ENCODE peak calls at places on chromosomes 16 and 17, in ten cellular contexts. X is neural progenitor cell; C is mucosa of descending colon; M is pancreas; W is fibroblast of lung; Q is HFF-Myc; N is LNCaP clone FGC; G is astrocyte of the spinal cord; H is CD4-positive, alpha-beta memory T cell; O is keratinocyte. B is an unnamed sample.

GRCh38 chr16:30445149-30445407 is 596 bp downstream of the SEPHS2 start:
- DNase-seq in N (no peak), C (no peak), W (no peak), X (no peak), G (no peak), H (no peak), M (no peak), Q (no peak), O (no peak), B (no peak)

GRCh38 chr17:71398706-71399620 is 721.9 kb upstream of the SOX9 start:
- DNase-seq in Q (no peak), H (no peak), N (no peak), C (no peak), G (peak; percentile 13), M (no peak), O (no peak), X (peak; percentile 15), W (peak; percentile 67), B (no peak)

GRCh38 chr16:54720259-54720658 is 210.4 kb upstream of the IRX5 start:
- DNase-seq in W (no peak), Q (no peak), N (no peak), H (no peak), G (no peak), C (no peak), M (no peak), O (peak; percentile 71), X (no peak), B (no peak)

GRCh38 chr17:49117581-49118230 is 14.9 kb upstream of the B4GALNT2 start:
- DNase-seq in N (no peak), H (no peak), M (no peak), G (no peak), C (no peak), X (no peak), O (peak; percentile 76), Q (no peak), W (no peak), B (no peak)

GRCh38 chr16:12788758-12789157 is 14.9 kb downstream of the CPPED1 start:
- DNase-seq in X (no peak), G (no peak), N (no peak), W (no peak), Q (no peak), H (no peak), O (no peak), C (no peak), M (no peak), B (no peak)

GRCh38 chr16:87393680-87394055 is 1.5 kb downstream of the MAP1LC3B start:
- DNase-seq in Q (no peak), C (peak; percentile 32), M (no peak), H (no peak), X (no peak), N (no peak), G (no peak), O (no peak), W (no peak), B (no peak)

GRCh38 chr17:1150863-1151685 is 28.7 kb downstream of the ABR start:
- DNase-seq in C (no peak), W (peak; percentile 36), M (no peak), O (no peak), G (no peak), X (no peak), H (no peak), N (no peak), Q (no peak), B (no peak)

GRCh38 chr17:3835410-3836229 is 10.4 kb downstream of the NCBP3 start:
- DNase-seq in O (no peak), W (no peak), N (no peak), G (no peak), H (no peak), X (no peak), M (no peak), C (no peak), Q (no peak), B (no peak)

GRCh38 chr17:82199496-82199895 is 13.1 kb downstream of the CCDC57 start:
- DNase-seq in M (no peak), W (no peak), C (no peak), G (no peak), H (no peak), O (no peak), N (no peak), Q (no peak), X (no peak), B (no peak)

GRCh38 chr17:82201498-82201910 is 11.1 kb downstream of the CCDC57 start:
- DNase-seq in H (no peak), N (no peak), X (no peak), M (no peak), G (no peak), C (no peak), O (no peak), Q (no peak), W (no peak), B (no peak)

GRCh38 chr17:82198092-82198491 is 14.6 kb downstream of the CCDC57 start:
- DNase-seq in M (no peak), C (no peak), W (no peak), O (no peak), N (no peak), H (no peak), G (no peak), Q (no peak), X (no peak), B (no peak)

GRCh38 chr17:82200743-82201497 is 11.7 kb downstream of the CCDC57 start:
- DNase-seq in O (no peak), W (no peak), C (no peak), M (no peak), N (no peak), H (peak; percentile 91), G (no peak), Q (no peak), X (no peak), B (no peak)

DNA sequence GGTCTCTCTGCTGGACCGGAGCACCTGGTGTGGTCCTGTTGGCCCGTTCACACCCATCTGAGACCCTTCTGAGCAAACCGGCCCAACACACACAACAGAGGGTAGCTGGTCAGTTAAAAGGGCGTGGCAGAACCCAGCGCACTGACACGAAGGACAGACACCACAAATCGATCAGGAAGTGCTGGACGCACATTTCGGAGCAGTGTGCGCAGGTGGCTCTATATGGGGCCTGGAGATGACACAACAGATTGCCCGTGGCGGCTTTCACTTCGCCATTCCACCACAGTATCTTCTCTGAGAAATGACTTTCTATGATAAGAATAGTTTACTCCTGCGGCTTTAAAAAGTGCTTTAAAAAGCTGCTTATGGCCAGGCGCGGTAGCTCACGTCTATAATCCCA is 12.5 kb downstream of the CCDC57 start:
- DNase-seq in C (no peak), M (no peak), W (no peak), X (no peak), Q (no peak), H (no peak), N (no peak), O (no peak), G (no peak), B (no peak)
- H3K4me3 ChIP-seq in C (no peak overlapping the region), M (no peak overlapping the region), W (no peak overlapping the region), X (no peak overlapping the region), Q (no peak overlapping the region), H (no peak overlapping the region), N (no peak overlapping the region), O (no peak overlapping the region), G (no peak overlapping the region), B (no peak overlapping the region)

GRCh38 chr16:75248536-75249380 is 2.7 kb downstream of the BCAR1 start:
- DNase-seq in H (no peak), C (no peak), W (no peak), X (no peak), G (no peak), Q (no peak), N (no peak), M (peak; percentile 56), O (no peak), B (no peak)

GRCh38 chr16:75250089-75250808 is 1.2 kb downstream of the BCAR1 start:
- DNase-seq in O (no peak), X (no peak), Q (no peak), W (no peak), M (peak; percentile 88), G (peak; percentile 27), C (peak; percentile 87), H (no peak), N (no peak), B (no peak)

GRCh38 chr16:75250809-75251279 is 580 bp downstream of the BCAR1 start:
- DNase-seq in W (no peak), H (no peak), O (no peak), M (peak; percentile 87), N (no peak), Q (no peak), X (peak; percentile 55), G (peak; percentile 42), C (peak; percentile 88), B (no peak)

GRCh38 chr16:75248142-75248535 is 3.3 kb downstream of the BCAR1 start:
- DNase-seq in Q (no peak), C (no peak), O (no peak), G (no peak), X (no peak), N (no peak), H (no peak), W (no peak), M (peak; percentile 39), B (no peak)

DNA sequence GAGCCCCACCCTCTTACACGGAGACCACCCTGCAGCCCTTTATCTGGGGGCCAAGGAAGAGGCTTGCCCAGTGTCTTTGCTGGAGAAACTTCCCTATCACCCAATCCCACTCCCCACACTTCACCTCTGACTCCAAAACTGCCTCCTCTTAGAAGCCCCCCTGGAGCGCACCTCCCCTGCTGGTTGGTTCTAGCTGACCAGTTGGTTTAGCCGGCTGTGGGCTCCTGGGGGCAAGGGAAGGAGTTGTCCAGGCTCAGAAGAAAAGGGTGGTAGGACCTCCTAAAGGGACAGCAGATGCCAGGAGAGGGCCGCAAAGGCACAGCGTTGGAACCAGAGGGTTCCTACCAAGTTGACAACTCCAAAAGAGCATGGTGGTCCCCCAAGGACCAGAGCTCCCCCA is 2.0 kb downstream of the BCAR1 start:
- DNase-seq in O (no peak), M (peak; percentile 37), C (peak; percentile 40), N (no peak), Q (no peak), X (no peak), G (no peak), W (no peak), H (no peak), B (no peak)
- H3K4me3 ChIP-seq in O (peak overlapping the region; percentile 82), M (peak overlapping the region; percentile 90), C (no peak overlapping the region), N (peak overlapping the region; percentile 77), Q (peak overlapping the region; percentile 82), X (no peak overlapping the region), G (peak overlapping the region; percentile 78), W (peak overlapping the region; percentile 80), H (no peak overlapping the region), B (no peak overlapping the region)

GRCh38 chr17:17772231-17772630 is 64.6 kb downstream of the SREBF1 start:
- DNase-seq in O (no peak), G (no peak), X (no peak), M (no peak), N (no peak), Q (no peak), W (no peak), C (no peak), H (no peak), B (no peak)

GRCh38 chr17:17776889-17777288 is 59.9 kb downstream of the SREBF1 start:
- DNase-seq in N (no peak), X (no peak), O (no peak), M (no peak), G (no peak), Q (no peak), C (no peak), H (no peak), W (no peak), B (no peak)

GRCh38 chr17:17770371-17771059 is 66.3 kb downstream of the SREBF1 start:
- DNase-seq in O (no peak), Q (no peak), X (no peak), N (no peak), H (no peak), G (no peak), M (no peak), W (no peak), C (no peak), B (no peak)

GRCh38 chr17:17771498-17772201 is 65.1 kb downstream of the SREBF1 start:
- DNase-seq in M (no peak), Q (no peak), W (no peak), G (no peak), O (no peak), N (no peak), X (no peak), C (no peak), H (no peak), B (no peak)

GRCh38 chr17:17774009-17774881 is 62.5 kb downstream of the SREBF1 start:
- DNase-seq in O (peak; percentile 73), N (peak; percentile 58), X (no peak), M (no peak), C (peak; percentile 82), Q (no peak), H (no peak), G (peak; percentile 33), W (peak; percentile 45), B (peak; percentile 73)
- H3K4me3 ChIP-seq in O (no peak overlapping the region), N (no peak overlapping the region), X (no peak overlapping the region), M (no peak overlapping the region), C (no peak overlapping the region), Q (no peak overlapping the region), H (no peak overlapping the region), G (no peak overlapping the region), W (no peak overlapping the region), B (no peak overlapping the region)

DNA sequence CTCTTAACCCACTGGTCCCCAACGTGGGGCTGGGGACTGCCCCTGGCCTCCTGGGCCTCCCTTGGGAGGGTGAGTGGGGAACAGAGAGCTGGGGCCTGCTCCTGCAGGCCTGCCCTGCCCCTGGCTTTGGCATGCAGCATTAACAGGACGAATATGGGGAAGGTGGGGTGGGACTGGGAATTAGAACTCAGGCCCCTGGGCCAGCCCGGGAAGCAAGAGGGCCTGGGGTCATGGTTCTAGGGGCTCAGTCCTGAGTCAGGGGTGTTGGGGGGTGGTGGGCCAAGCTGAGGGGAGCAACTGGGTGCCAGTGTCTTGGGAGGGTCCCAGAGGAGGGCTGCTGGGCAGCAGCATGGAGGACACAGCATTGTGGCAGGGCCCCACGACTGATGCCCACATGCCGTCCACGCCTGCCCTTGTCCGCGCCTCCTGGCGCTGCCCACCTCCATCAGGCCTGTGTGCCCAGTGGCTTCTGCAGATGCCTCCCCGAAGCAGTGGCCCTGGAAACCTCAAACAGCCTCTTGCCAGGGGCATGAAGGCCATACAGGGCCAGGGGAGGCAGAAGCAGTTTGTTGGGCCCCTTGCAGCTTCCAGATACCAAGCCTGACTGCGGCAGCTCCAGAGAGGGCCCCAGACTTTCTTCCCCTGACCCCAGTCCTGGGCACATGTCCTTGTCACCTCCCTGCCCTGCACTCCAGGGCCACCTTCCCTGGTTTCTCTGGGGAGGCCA is 4.8 kb downstream of the MAP2K3 start:
- DNase-seq in X (no peak), W (no peak), O (no peak), M (no peak), G (no peak), H (no peak), C (no peak), N (no peak), Q (no peak), B (no peak)
- H3K4me3 ChIP-seq in X (no peak overlapping the region), W (no peak overlapping the region), O (no peak overlapping the region), M (no peak overlapping the region), G (no peak overlapping the region), H (no peak overlapping the region), C (no peak overlapping the region), N (no peak overlapping the region), Q (no peak overlapping the region), B (no peak overlapping the region)